ENCODE peak calls at places on chromosome 2, in four cellular contexts. S is H9, D is neural progenitor cell, Y is IMR-90. M is an unnamed sample. For H4K20me1, the result is how much of the 10 kb centered on the place peaks cover.

GRCh38 chr2:9285921-9286320 is 79.3 kb downstream of the ASAP2 start:
- DNase-seq in Y (no peak), D (no peak), S (no peak), M (no peak)

GRCh38 chr2:128617661-128618060 is 299.0 kb upstream of the HS6ST1 start:
- DNase-seq in D (no peak), S (no peak), Y (no peak), M (no peak)

GRCh38 chr2:56714400-56714799 is 530.6 kb downstream of the CCDC85A start:
- DNase-seq in D (no peak), Y (no peak), S (no peak), M (no peak)

GRCh38 chr2:230134496-230135073 is 65.9 kb upstream of the SLC16A14 start:
- DNase-seq in S (no peak), Y (peak), D (no peak), M (peak)

GRCh38 chr2:46806526-46806925 is 109.1 kb downstream of the MCFD2 start:
- DNase-seq in D (no peak), S (no peak), Y (peak), M (peak)

GRCh38 chr2:81260320-81260719 is 955.8 kb upstream of the LRRTM1 start:
- DNase-seq in Y (no peak), D (no peak), S (no peak), M (no peak)

GRCh38 chr2:42105330-42106256 is 57.8 kb downstream of the PKDCC start:
- DNase-seq in S (no peak), Y (no peak), D (no peak), M (no peak)

GRCh38 chr2:69200107-69200520 is 186.9 kb downstream of the GFPT1 start:
- DNase-seq in S (no peak), Y (peak), D (no peak), M (no peak)

GRCh38 chr2:201887851-201888451 is 81.6 kb downstream of the CDK15 start:
- DNase-seq in Y (peak), D (peak), S (no peak), M (no peak)
- H3K9ac ChIP-seq in Y (peak), D (no peak), S (peak), M (peak)

GRCh38 chr2:134682726-134683125 is 36.1 kb downstream of the TMEM163 start:
- DNase-seq in S (no peak), D (no peak), Y (no peak), M (peak)
- H3K4me2 ChIP-seq in S (no peak), D (no peak), Y (no peak), M (peak)

DNA sequence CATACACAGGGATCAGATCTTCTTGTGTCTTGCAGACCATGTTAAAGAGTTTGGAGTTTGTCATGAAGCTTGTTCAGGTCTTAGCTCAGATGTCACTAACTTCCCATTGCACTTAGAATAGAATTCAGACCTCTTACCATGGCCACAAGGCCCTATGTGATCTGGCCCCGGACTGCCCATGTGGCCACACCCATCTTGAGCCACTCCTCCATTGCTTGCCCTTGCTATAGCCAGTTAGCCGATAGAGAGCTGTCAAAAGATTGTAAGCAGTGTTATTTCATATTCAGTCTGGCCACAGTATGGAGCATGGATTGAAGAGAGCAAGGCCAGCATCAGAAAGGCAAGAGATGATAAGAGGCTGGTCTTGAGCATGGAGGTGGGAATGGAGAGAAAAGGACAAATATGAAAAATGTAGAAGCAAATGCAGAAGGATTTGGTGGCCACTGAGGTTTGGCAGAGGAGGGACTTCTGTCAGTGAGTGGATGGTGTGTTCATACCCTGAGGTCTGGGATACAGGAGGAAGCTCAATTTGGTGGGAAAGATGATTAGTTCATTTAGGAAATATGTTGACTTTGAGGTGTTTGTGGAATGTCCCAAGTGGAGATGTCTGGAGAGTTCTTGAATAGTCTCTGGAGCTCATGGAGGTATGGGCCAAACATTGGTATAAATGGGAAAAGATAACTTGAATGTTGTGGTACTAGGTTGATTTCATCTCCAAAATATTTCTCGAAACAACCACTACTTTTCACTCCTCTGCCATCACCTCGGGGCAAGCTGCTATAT is 10.6 kb downstream of the DGUOK start:
- DNase-seq in D (no peak), S (no peak), Y (no peak), M (peak)
- H4K20me1 ChIP-seq in D (half or more), S (under half), Y (half or more), M (half or more)

GRCh38 chr2:217948897-217949296 is 53.9 kb downstream of the TNS1 start:
- DNase-seq in Y (no peak), D (no peak), S (no peak), M (no peak)
- H3K9ac ChIP-seq in Y (no peak), D (no peak), S (no peak), M (no peak)

GRCh38 chr2:218285604-218286003 is 6.7 kb downstream of the TMBIM1 start:
- DNase-seq in D (no peak), S (no peak), Y (peak), M (peak)

GRCh38 chr2:218284106-218284811 is 8.0 kb downstream of the TMBIM1 start:
- DNase-seq in D (no peak), S (no peak), Y (peak), M (peak)

GRCh38 chr2:218289639-218290315 is 2.5 kb downstream of the TMBIM1 start:
- DNase-seq in D (no peak), Y (peak), S (no peak), M (peak)

GRCh38 chr2:218290316-218291261 is 1.7 kb downstream of the TMBIM1 start:
- DNase-seq in D (no peak), Y (no peak), S (no peak), M (no peak)

GRCh38 chr2:218286570-218287459 is 5.5 kb downstream of the TMBIM1 start:
- DNase-seq in S (peak), D (peak), Y (peak), M (peak)
- H3K4me2 ChIP-seq in S (no peak), D (peak), Y (peak), M (peak)

GRCh38 chr2:73993799-73994543 is 9.3 kb downstream of the TET3 start:
- DNase-seq in D (no peak), Y (no peak), S (no peak), M (no peak)
- H4K20me1 ChIP-seq in D (half or more), Y (half or more), S (under half), M (half or more)

DNA sequence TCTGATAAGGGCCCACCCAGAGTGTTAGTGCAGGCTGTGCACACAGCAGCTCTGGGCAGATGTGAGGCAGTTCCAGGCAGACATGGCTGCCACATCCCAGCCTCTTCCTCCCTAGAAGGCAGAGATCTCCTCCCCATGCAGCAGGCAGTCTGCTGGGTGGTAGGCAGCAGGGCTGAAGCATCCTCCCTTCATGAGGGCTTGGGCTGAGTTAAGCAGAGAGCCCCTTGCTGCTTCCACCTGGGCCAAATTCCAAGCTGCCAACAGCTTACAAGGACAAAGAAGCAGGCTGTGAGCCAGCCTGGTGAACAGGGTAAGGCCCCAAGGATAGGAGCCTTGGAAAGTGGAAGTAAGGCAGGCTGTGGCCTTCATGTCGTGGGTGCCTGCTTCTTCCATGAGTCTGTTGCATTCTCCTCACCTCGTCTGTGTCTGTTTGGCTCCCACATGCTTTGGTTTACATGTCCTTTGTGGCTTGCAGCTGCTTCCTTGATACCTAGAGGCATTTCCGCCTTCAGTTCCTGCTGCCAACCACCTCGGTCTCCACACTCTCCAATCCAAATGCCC is 7.8 kb downstream of the PSD4 start:
- DNase-seq in Y (no peak), D (no peak), S (no peak), M (no peak)
- H3K9ac ChIP-seq in Y (no peak), D (no peak), S (no peak), M (no peak)

GRCh38 chr2:85429924-85430289 is 11.4 kb downstream of the SH2D6 start:
- DNase-seq in S (no peak), D (no peak), Y (no peak), M (no peak)
- H3K4me2 ChIP-seq in S (no peak), D (no peak), Y (no peak), M (no peak)

GRCh38 chr2:219122197-219122965 is 38.2 kb downstream of the NHEJ1 start:
- DNase-seq in S (no peak), Y (no peak), D (no peak), M (peak)

GRCh38 chr2:219124379-219125110 is 36.1 kb downstream of the NHEJ1 start:
- DNase-seq in Y (peak), S (no peak), D (no peak), M (peak)

GRCh38 chr2:219125225-219125885 is 35.3 kb downstream of the NHEJ1 start:
- DNase-seq in S (no peak), D (no peak), Y (peak), M (peak)

GRCh38 chr2:219125886-219126270 is 34.7 kb downstream of the NHEJ1 start:
- DNase-seq in Y (no peak), D (no peak), S (no peak), M (peak)

DNA sequence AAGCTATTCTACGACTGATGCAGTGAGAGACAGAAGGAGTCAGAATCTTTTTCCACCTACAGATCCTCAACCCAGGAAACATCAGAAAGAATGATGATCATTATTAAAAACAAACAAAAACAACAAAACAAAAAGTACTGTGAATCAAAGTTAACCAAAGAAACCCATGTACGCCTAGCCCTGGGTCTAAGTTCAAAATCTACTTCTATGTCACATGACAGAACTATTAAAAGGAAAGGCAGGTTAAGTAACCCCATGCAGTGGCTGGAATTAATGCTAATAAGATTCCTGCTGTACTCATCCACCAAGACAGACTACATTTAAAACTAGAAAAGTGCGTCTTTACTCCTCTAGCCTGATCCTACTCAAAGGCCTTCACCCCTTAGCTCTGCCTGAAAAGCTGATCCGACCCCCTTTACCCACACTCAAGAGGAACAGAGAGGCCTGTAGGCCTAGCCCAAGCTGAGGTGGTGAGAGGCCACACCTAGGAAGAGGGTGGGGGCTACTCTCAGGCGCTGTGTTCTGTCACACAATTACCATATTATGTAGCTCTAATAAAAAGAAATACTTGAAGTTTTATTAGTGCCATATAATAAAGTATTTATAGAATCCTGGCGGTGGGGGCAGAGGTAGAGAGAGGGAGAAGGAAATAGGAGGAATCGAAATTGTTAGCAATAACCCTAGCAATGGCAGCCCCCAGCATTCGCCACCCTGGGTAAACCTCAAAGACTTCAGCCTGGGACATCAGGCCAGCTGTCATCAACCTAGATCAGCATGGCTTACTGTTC is 37.1 kb downstream of the NHEJ1 start:
- DNase-seq in D (no peak), Y (no peak), S (no peak), M (no peak)
- H4K20me1 ChIP-seq in D (under half), Y (under half), S (under half), M (under half)

M was measured in astrocyte.